ENCODE peak calls at places on chromosomes 5 and 9, in eight cellular contexts. U is Daoy; B is NCI-H748 treated with DMSO at 0.1 percent for 48 hours; P is aorta; K is activated T-cell treated with anti-CD3 and anti-CD28 coated beads, Interleukin-2, amount 50 U/mL, for 24 hours; R is cerebellum; T is NCI-H345; A is T-helper 1 cell. W is an unnamed sample.

GRCh38 chr5:90477073-90477472 is 2.4 kb downstream of the POLR3G start:
- DNase-seq in U (peak; percentile 25), B (no peak), P (no peak), K (no peak), R (no peak), T (no peak), A (no peak), W (no peak)

GRCh38 chr9:135567311-135567710 is 5.8 kb downstream of the PAEP start:
- DNase-seq in U (no peak), B (no peak), P (no peak), K (no peak), R (no peak), T (peak; percentile 42), A (no peak), W (no peak)

GRCh38 chr5:7683753-7684152 is 167.2 kb downstream of the CFAP90 start:
- DNase-seq in U (no peak), B (no peak), P (no peak), K (no peak), R (no peak), T (no peak), A (no peak), W (no peak)

GRCh38 chr9:8816361-8816760 is 1016.8 kb upstream of the DMAC1 start:
- DNase-seq in U (no peak), B (peak; percentile 82), P (no peak), K (no peak), R (no peak), T (peak; percentile 44), A (no peak), W (peak; percentile 72)

GRCh38 chr5:148939676-148940075 is 113.3 kb downstream of the ADRB2 start:
- DNase-seq in U (peak; percentile 40), B (no peak), P (no peak), K (no peak), R (no peak), T (no peak), A (no peak), W (no peak)

GRCh38 chr5:80204808-80205614 is 50.8 kb downstream of the SERINC5 start:
- DNase-seq in U (no peak), B (no peak), P (no peak), K (peak; percentile 34), R (no peak), T (no peak), A (no peak), W (peak; percentile 77)

GRCh38 chr9:130458804-130459067 is 14.0 kb downstream of the ASS1 start:
- DNase-seq in U (no peak), B (no peak), P (no peak), K (no peak), R (no peak), T (no peak), A (no peak), W (no peak)

GRCh38 chr5:57693488-57694305 is 211.1 kb upstream of the ACTBL2 start:
- DNase-seq in U (no peak), B (no peak), P (no peak), K (no peak), R (no peak), T (no peak), A (no peak), W (no peak)

GRCh38 chr9:133377721-133378216 is 1.6 kb downstream of the STKLD1 start:
- DNase-seq in U (peak; percentile 39), B (no peak), P (no peak), K (no peak), R (no peak), T (peak; percentile 23), A (no peak), W (no peak)

GRCh38 chr9:111766066-111766465 is 28.7 kb downstream of the SHOC1 start:
- DNase-seq in U (no peak), B (no peak), P (no peak), K (no peak), R (no peak), T (no peak), A (no peak), W (no peak)